ENCODE peak calls at places on chromosomes 12 and 14, in ten cellular contexts. One of them, this sample, is unnamed.

GRCh38 chr14:105165761-105166485 is 2.7 kb downstream of the JAG2 start:
- DNase-seq in activated T-helper 1 cell treated with anti-CD3 and anti-CD28 coated beads, Interleukin-2, amount 50 U/mL, for 16 hours: no peak
- DNase-seq in mesothelial cell of epicardium: no peak
- DNase-seq in activated CD4-positive, alpha-beta T cell treated with anti-CD3 and anti-CD28 coated beads, Interleukin-2, amount 50 U/mL, for 48 hours: no peak
- DNase-seq in psoas muscle: no peak
- DNase-seq in SIG-M5: no peak
- DNase-seq in AG10803: no peak
- DNase-seq in NCI-H524 treated with DMSO at 0.1 percent for 48 hours: no peak
- DNase-seq in RPMI8226: peak
- DNase-seq in renal cortical epithelial cell: no peak
- DNase-seq in this sample: peak

GRCh38 chr14:58100735-58101368 is 51.2 kb downstream of the ARMH4 start:
- DNase-seq in activated T-helper 1 cell treated with anti-CD3 and anti-CD28 coated beads, Interleukin-2, amount 50 U/mL, for 16 hours: no peak
- DNase-seq in mesothelial cell of epicardium: no peak
- DNase-seq in activated CD4-positive, alpha-beta T cell treated with anti-CD3 and anti-CD28 coated beads, Interleukin-2, amount 50 U/mL, for 48 hours: no peak
- DNase-seq in psoas muscle: no peak
- DNase-seq in SIG-M5: no peak
- DNase-seq in AG10803: peak
- DNase-seq in NCI-H524 treated with DMSO at 0.1 percent for 48 hours: no peak
- DNase-seq in RPMI8226: no peak
- DNase-seq in renal cortical epithelial cell: no peak
- DNase-seq in this sample: peak

GRCh38 chr12:108858399-108859074 is 1.2 kb upstream of the SSH1 start:
- DNase-seq in activated T-helper 1 cell treated with anti-CD3 and anti-CD28 coated beads, Interleukin-2, amount 50 U/mL, for 16 hours: no peak
- DNase-seq in mesothelial cell of epicardium: no peak
- DNase-seq in activated CD4-positive, alpha-beta T cell treated with anti-CD3 and anti-CD28 coated beads, Interleukin-2, amount 50 U/mL, for 48 hours: no peak
- DNase-seq in psoas muscle: peak
- DNase-seq in SIG-M5: no peak
- DNase-seq in AG10803: peak
- DNase-seq in NCI-H524 treated with DMSO at 0.1 percent for 48 hours: no peak
- DNase-seq in RPMI8226: no peak
- DNase-seq in renal cortical epithelial cell: no peak
- DNase-seq in this sample: no peak

GRCh38 chr12:94649349-94650142 is 811 bp downstream of the TMCC3 start:
- DNase-seq in activated T-helper 1 cell treated with anti-CD3 and anti-CD28 coated beads, Interleukin-2, amount 50 U/mL, for 16 hours: no peak
- DNase-seq in mesothelial cell of epicardium: peak
- DNase-seq in activated CD4-positive, alpha-beta T cell treated with anti-CD3 and anti-CD28 coated beads, Interleukin-2, amount 50 U/mL, for 48 hours: peak
- DNase-seq in psoas muscle: peak
- DNase-seq in SIG-M5: no peak
- DNase-seq in AG10803: peak
- DNase-seq in NCI-H524 treated with DMSO at 0.1 percent for 48 hours: peak
- DNase-seq in RPMI8226: peak
- DNase-seq in renal cortical epithelial cell: no peak
- DNase-seq in this sample: peak

GRCh38 chr12:106416273-106416672 is 58.7 kb downstream of the POLR3B start:
- DNase-seq in activated T-helper 1 cell treated with anti-CD3 and anti-CD28 coated beads, Interleukin-2, amount 50 U/mL, for 16 hours: no peak
- DNase-seq in mesothelial cell of epicardium: no peak
- DNase-seq in activated CD4-positive, alpha-beta T cell treated with anti-CD3 and anti-CD28 coated beads, Interleukin-2, amount 50 U/mL, for 48 hours: no peak
- DNase-seq in psoas muscle: no peak
- DNase-seq in SIG-M5: no peak
- DNase-seq in AG10803: peak
- DNase-seq in NCI-H524 treated with DMSO at 0.1 percent for 48 hours: no peak
- DNase-seq in RPMI8226: no peak
- DNase-seq in renal cortical epithelial cell: peak
- DNase-seq in this sample: no peak

GRCh38 chr12:124625867-124626675 is 58.7 kb upstream of the NCOR2 start:
- DNase-seq in activated T-helper 1 cell treated with anti-CD3 and anti-CD28 coated beads, Interleukin-2, amount 50 U/mL, for 16 hours: no peak
- DNase-seq in mesothelial cell of epicardium: no peak
- DNase-seq in activated CD4-positive, alpha-beta T cell treated with anti-CD3 and anti-CD28 coated beads, Interleukin-2, amount 50 U/mL, for 48 hours: no peak
- DNase-seq in psoas muscle: peak
- DNase-seq in SIG-M5: no peak
- DNase-seq in AG10803: peak
- DNase-seq in NCI-H524 treated with DMSO at 0.1 percent for 48 hours: no peak
- DNase-seq in RPMI8226: no peak
- DNase-seq in renal cortical epithelial cell: peak
- DNase-seq in this sample: peak

GRCh38 chr14:74979442-74980397 is 23.0 kb upstream of the EIF2B2 start:
- DNase-seq in activated T-helper 1 cell treated with anti-CD3 and anti-CD28 coated beads, Interleukin-2, amount 50 U/mL, for 16 hours: no peak
- DNase-seq in mesothelial cell of epicardium: no peak
- DNase-seq in activated CD4-positive, alpha-beta T cell treated with anti-CD3 and anti-CD28 coated beads, Interleukin-2, amount 50 U/mL, for 48 hours: no peak
- DNase-seq in psoas muscle: peak
- DNase-seq in SIG-M5: no peak
- DNase-seq in AG10803: peak
- DNase-seq in NCI-H524 treated with DMSO at 0.1 percent for 48 hours: peak
- DNase-seq in RPMI8226: no peak
- DNase-seq in renal cortical epithelial cell: peak
- DNase-seq in this sample: peak

GRCh38 chr14:92362781-92363235 is 39.8 kb downstream of the SLC24A4 start:
- DNase-seq in activated T-helper 1 cell treated with anti-CD3 and anti-CD28 coated beads, Interleukin-2, amount 50 U/mL, for 16 hours: no peak
- DNase-seq in mesothelial cell of epicardium: no peak
- DNase-seq in activated CD4-positive, alpha-beta T cell treated with anti-CD3 and anti-CD28 coated beads, Interleukin-2, amount 50 U/mL, for 48 hours: no peak
- DNase-seq in psoas muscle: no peak
- DNase-seq in SIG-M5: no peak
- DNase-seq in AG10803: peak
- DNase-seq in NCI-H524 treated with DMSO at 0.1 percent for 48 hours: no peak
- DNase-seq in RPMI8226: no peak
- DNase-seq in renal cortical epithelial cell: peak
- DNase-seq in this sample: peak

GRCh38 chr14:69069020-69069421 is 83.9 kb downstream of the DCAF5 start:
- DNase-seq in activated T-helper 1 cell treated with anti-CD3 and anti-CD28 coated beads, Interleukin-2, amount 50 U/mL, for 16 hours: no peak
- DNase-seq in mesothelial cell of epicardium: no peak
- DNase-seq in activated CD4-positive, alpha-beta T cell treated with anti-CD3 and anti-CD28 coated beads, Interleukin-2, amount 50 U/mL, for 48 hours: no peak
- DNase-seq in psoas muscle: no peak
- DNase-seq in SIG-M5: no peak
- DNase-seq in AG10803: peak
- DNase-seq in NCI-H524 treated with DMSO at 0.1 percent for 48 hours: no peak
- DNase-seq in RPMI8226: no peak
- DNase-seq in renal cortical epithelial cell: peak
- DNase-seq in this sample: no peak

GRCh38 chr14:85531594-85532391 is 1.8 kb downstream of the FLRT2 start:
- DNase-seq in activated T-helper 1 cell treated with anti-CD3 and anti-CD28 coated beads, Interleukin-2, amount 50 U/mL, for 16 hours: no peak
- DNase-seq in mesothelial cell of epicardium: peak
- DNase-seq in activated CD4-positive, alpha-beta T cell treated with anti-CD3 and anti-CD28 coated beads, Interleukin-2, amount 50 U/mL, for 48 hours: no peak
- DNase-seq in psoas muscle: peak
- DNase-seq in SIG-M5: peak
- DNase-seq in AG10803: peak
- DNase-seq in NCI-H524 treated with DMSO at 0.1 percent for 48 hours: peak
- DNase-seq in RPMI8226: no peak
- DNase-seq in renal cortical epithelial cell: no peak
- DNase-seq in this sample: peak

GRCh38 chr12:1842183-1842904 is 22.0 kb downstream of the LRTM2 start:
- DNase-seq in activated T-helper 1 cell treated with anti-CD3 and anti-CD28 coated beads, Interleukin-2, amount 50 U/mL, for 16 hours: no peak
- DNase-seq in mesothelial cell of epicardium: no peak
- DNase-seq in activated CD4-positive, alpha-beta T cell treated with anti-CD3 and anti-CD28 coated beads, Interleukin-2, amount 50 U/mL, for 48 hours: no peak
- DNase-seq in psoas muscle: no peak
- DNase-seq in SIG-M5: no peak
- DNase-seq in AG10803: no peak
- DNase-seq in NCI-H524 treated with DMSO at 0.1 percent for 48 hours: no peak
- DNase-seq in RPMI8226: no peak
- DNase-seq in renal cortical epithelial cell: no peak
- DNase-seq in this sample: no peak

GRCh38 chr14:95123895-95124579 is 33.3 kb downstream of the DICER1 start:
- DNase-seq in activated T-helper 1 cell treated with anti-CD3 and anti-CD28 coated beads, Interleukin-2, amount 50 U/mL, for 16 hours: no peak
- DNase-seq in mesothelial cell of epicardium: no peak
- DNase-seq in activated CD4-positive, alpha-beta T cell treated with anti-CD3 and anti-CD28 coated beads, Interleukin-2, amount 50 U/mL, for 48 hours: no peak
- DNase-seq in psoas muscle: peak
- DNase-seq in SIG-M5: no peak
- DNase-seq in AG10803: no peak
- DNase-seq in NCI-H524 treated with DMSO at 0.1 percent for 48 hours: peak
- DNase-seq in RPMI8226: no peak
- DNase-seq in renal cortical epithelial cell: no peak
- DNase-seq in this sample: no peak

GRCh38 chr12:87930652-87931051 is 98.5 kb downstream of the C12orf50 start:
- DNase-seq in activated T-helper 1 cell treated with anti-CD3 and anti-CD28 coated beads, Interleukin-2, amount 50 U/mL, for 16 hours: no peak
- DNase-seq in mesothelial cell of epicardium: no peak
- DNase-seq in activated CD4-positive, alpha-beta T cell treated with anti-CD3 and anti-CD28 coated beads, Interleukin-2, amount 50 U/mL, for 48 hours: no peak
- DNase-seq in psoas muscle: no peak
- DNase-seq in SIG-M5: no peak
- DNase-seq in AG10803: no peak
- DNase-seq in NCI-H524 treated with DMSO at 0.1 percent for 48 hours: no peak
- DNase-seq in RPMI8226: no peak
- DNase-seq in renal cortical epithelial cell: no peak
- DNase-seq in this sample: no peak